ENCODE peak calls at places on chromosome 7, in four cellular contexts. D is breast epithelium, S is right lobe of liver, Z is heart left ventricle. V is an unnamed sample.

GRCh38 chr7:158816995-158817394 is 12.3 kb downstream of the ESYT2 start:
- DNase-seq in S (no peak), Z (no peak), D (no peak), V (no peak)

GRCh38 chr7:117123311-117123926 is 170.1 kb downstream of the ST7 start:
- DNase-seq in S (no peak), Z (no peak), D (no peak), V (no peak)

GRCh38 chr7:78691584-78691983 is 761.9 kb downstream of the MAGI2 start:
- DNase-seq in S (no peak), Z (no peak), D (no peak), V (no peak)

GRCh38 chr7:94395141-94396041 is 696 bp downstream of the COL1A2 start:
- DNase-seq in D (no peak), S (no peak), Z (no peak), V (peak; percentile 68)

GRCh38 chr7:152463714-152464311 is 28.0 kb upstream of the KMT2C start:
- DNase-seq in Z (peak; percentile 100), S (peak; percentile 100), D (peak; percentile 100), V (peak; percentile 100)

GRCh38 chr7:69893915-69894314 is 295.6 kb downstream of the AUTS2 start:
- DNase-seq in S (no peak), Z (no peak), D (no peak), V (no peak)

GRCh38 chr7:13742719-13743640 is 246.5 kb downstream of the ETV1 start:
- DNase-seq in Z (no peak), S (no peak), D (no peak), V (peak; percentile 58)

GRCh38 chr7:123674399-123675091 is 18.9 kb downstream of the LMOD2 start:
- DNase-seq in S (no peak), Z (no peak), D (no peak), V (no peak)

GRCh38 chr7:140200102-140200989 is 23.6 kb upstream of the KDM7A start:
- DNase-seq in S (no peak), Z (no peak), D (no peak), V (peak; percentile 22)

GRCh38 chr7:157691521-157692155 is 354.8 kb downstream of the DNAJB6 start:
- DNase-seq in S (no peak), D (no peak), Z (no peak), V (no peak)

GRCh38 chr7:34165927-34166550 is 260.7 kb downstream of the BMPER start:
- DNase-seq in Z (no peak), S (no peak), D (no peak), V (no peak)

GRCh38 chr7:1587738-1588137 is 17.9 kb upstream of the PSMG3 start:
- DNase-seq in Z (no peak), D (no peak), S (no peak), V (no peak)

GRCh38 chr7:44291066-44291732 is 34.2 kb downstream of the CAMK2B start:
- DNase-seq in S (peak; percentile 68), D (peak; percentile 46), Z (peak; percentile 88), V (peak; percentile 62)

GRCh38 chr7:159098795-159099194 is 45.9 kb downstream of the VIPR2 start:
- DNase-seq in D (peak; percentile 48), Z (no peak), S (no peak), V (peak; percentile 24)

GRCh38 chr7:44486693-44487092 is 3.8 kb downstream of the NUDCD3 start:
- DNase-seq in Z (no peak), S (no peak), D (no peak), V (peak; percentile 25)

GRCh38 chr7:106916689-106917088 is 51.6 kb downstream of the PIK3CG start:
- DNase-seq in D (no peak), S (no peak), Z (no peak), V (no peak)

GRCh38 chr7:26034386-26034785 is 117.6 kb upstream of the NFE2L3 start:
- DNase-seq in Z (no peak), S (no peak), D (no peak), V (no peak)

GRCh38 chr7:30546596-30546995 is 42.0 kb upstream of the GGCT start:
- DNase-seq in S (no peak), Z (no peak), D (no peak), V (no peak)

GRCh38 chr7:69603937-69604494 is 5.7 kb downstream of the AUTS2 start:
- DNase-seq in D (no peak), Z (no peak), S (no peak), V (no peak)

GRCh38 chr7:78386520-78386919 is 587.9 kb downstream of the PHTF2 start:
- DNase-seq in D (no peak), Z (no peak), S (no peak), V (no peak)

GRCh38 chr7:140640727-140641531 is at the start of gene DENND2A:
- DNase-seq in D (peak; percentile 57), S (peak; percentile 64), Z (peak; percentile 87), V (peak; percentile 63)

GRCh38 chr7:73833251-73833919 is 2.6 kb downstream of the CLDN4 start:
- DNase-seq in S (no peak), Z (peak; percentile 48), D (no peak), V (peak; percentile 68)

GRCh38 chr7:135508853-135509588 is 881 bp downstream of the CNOT4 start:
- DNase-seq in Z (no peak), D (no peak), S (no peak), V (peak; percentile 18)

GRCh38 chr7:63067897-63068585 is 930.6 kb upstream of the ZNF722 start:
- DNase-seq in D (no peak), S (no peak), Z (no peak), V (peak; percentile 43)

GRCh38 chr7:124276005-124276606 is 243.2 kb upstream of the TMEM229A start:
- DNase-seq in S (no peak), D (no peak), Z (no peak), V (peak; percentile 4)

GRCh38 chr7:110944966-110945644 is 145.8 kb upstream of the LRRN3 start:
- DNase-seq in Z (no peak), D (no peak), S (no peak), V (no peak)

GRCh38 chr7:141754939-141755338 is 9.0 kb upstream of the TAS2R3 start:
- DNase-seq in Z (no peak), S (no peak), D (no peak), V (no peak)

GRCh38 chr7:73830872-73831655 is at the start of gene CLDN4:
- DNase-seq in D (peak; percentile 98), S (no peak), Z (peak; percentile 39), V (peak; percentile 98)

GRCh38 chr7:12584940-12585339 is 14.4 kb downstream of the SCIN start:
- DNase-seq in Z (no peak), S (no peak), D (no peak), V (no peak)

GRCh38 chr7:2633538-2634264 is 1.9 kb downstream of the TTYH3 start:
- DNase-seq in S (no peak), Z (peak; percentile 73), D (no peak), V (no peak)

DNA sequence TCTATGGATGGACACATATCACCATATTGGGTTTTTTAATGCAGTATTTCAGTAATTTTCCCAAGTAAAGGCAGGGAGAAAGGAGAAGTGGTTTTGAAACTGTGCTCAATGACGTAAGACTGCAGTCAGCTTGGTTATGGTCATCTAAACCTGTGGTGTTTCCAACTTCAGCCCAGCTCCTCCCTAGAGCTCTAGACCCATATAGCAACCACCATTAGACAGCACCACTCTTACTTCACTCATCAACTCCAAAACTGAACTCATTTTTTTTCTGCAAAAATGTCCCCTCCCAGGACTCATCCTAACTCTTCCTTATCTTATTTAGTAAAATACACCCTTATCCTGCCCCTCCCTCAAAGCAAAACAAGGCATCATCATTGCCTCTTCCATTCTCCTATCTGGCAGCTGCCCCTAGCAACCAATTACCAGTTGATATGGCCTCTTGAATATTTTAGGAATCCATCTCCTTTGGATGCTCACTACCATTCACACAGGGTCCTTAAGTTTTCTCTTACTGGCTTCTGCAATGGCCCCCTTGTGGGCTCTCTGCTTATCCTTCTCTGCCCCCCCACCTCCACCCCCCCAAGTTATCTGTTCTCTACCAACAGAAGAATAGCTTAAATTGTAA is 1.5 kb upstream of the RALA start:
- DNase-seq in S (no peak), D (no peak), Z (no peak), V (no peak)
- TF ChIP-seq POLR2A in S (no peak), D (no peak), Z (no peak), V (no peak)

DNA sequence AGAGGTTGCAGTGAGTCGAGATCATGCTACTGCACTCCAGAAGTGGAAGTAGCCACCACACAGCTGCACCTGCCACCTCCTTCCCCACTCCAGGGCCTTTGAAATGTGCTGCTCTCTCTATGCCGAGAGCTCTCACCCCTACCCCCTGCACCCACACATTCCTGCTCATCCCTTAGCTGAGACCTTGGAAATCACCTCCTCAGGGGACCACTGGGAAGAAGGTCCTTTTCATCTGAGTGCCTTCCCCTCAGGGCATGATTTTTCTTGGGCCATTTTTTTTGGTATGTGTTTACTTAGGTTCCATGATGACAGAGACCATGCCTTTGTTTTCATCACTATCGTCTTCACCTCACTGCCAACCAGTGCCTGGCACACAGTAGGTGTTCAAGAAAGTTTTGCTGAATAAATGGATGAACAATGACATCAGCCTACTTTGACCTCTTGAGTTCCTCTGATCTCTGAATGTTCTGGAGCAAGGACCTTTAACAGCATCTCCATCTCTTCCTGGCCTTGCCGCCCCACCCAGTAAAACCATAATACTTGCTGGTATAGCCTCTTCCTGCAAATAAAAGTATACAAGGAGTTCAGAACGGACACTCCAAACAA is 166.6 kb upstream of the KLF14 start:
- DNase-seq in D (no peak), Z (no peak), S (no peak), V (no peak)
- TF ChIP-seq POLR2A in D (no peak), Z (no peak), S (no peak), V (no peak)

DNA sequence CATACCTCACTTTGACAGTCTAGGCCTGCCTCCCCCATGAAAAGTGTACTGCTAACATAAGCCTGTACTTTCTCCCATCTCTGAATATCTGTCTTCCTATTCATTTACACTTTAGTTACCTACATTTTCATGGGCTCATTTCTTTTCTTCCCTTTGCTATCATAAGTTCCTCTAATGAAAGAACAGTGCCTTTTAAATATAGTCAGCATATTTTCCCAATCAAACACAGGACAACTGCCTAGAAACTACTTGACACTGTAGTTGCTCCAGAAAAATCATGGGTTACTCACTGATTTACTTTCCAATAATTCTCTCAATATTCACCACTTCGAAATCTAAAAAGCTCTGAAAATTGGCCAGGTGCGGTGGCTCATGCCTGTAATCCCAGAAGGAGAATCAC is 2.8 kb upstream of the TAX1BP1 start:
- DNase-seq in S (no peak), D (no peak), Z (no peak), V (no peak)
- TF ChIP-seq POLR2A in S (no peak), D (no peak), Z (no peak), V (no peak)

DNA sequence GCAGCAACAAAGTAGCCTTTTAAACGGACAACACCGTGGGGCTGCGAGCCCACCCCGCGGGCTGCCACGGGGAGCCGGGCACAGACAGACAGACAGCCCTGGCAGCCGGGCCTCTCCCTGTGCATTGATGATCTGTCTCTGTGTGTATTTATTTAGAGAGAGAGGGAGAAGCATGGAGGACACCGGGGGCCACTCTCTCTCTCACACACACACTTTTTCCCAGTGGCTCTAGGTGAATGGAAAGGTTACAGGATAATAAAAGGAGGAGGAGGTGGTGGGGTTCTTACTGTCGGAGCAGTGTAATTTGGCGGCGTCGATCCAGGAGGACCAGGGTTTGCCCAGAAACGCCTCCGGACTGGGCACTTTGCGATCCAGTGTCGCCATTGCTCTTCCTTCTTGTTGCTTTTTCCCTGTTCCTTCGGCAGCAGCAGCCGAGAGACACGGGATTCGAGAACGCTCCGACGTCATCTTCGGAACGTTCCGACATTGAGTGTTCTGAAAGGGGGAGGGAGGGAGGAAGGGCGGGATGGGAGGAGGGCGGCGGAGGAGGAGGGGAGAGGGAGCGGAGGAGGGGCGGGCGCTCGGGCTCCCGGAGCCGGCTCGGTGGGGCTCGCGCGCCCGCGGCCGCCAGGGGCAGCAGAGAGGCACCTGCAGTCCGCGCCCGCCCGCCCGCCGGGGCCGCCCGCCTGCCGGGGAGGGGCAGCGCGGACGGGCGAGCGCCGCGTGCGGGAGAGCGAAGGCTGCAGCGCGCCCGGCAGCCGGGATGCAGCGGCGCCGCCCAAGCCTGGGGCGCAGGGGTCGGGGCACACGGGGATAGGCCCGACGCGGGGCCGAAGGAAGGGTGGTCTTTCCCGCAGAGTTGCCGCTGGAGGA is at the start of gene ATXN7L1:
- DNase-seq in S (peak; percentile 96), D (peak; percentile 93), Z (peak; percentile 96), V (peak; percentile 96)
- TF ChIP-seq POLR2A in S (no peak), D (peak; percentile 21), Z (peak; percentile 65), V (peak; percentile 85)